ENCODE peak calls at places on chromosome 12, in six cellular contexts. X is mucosa of descending colon, E is lung, Z is heart right ventricle, G is pancreas, L is tibial artery. S is an unnamed sample. For H3K36me3, the result is how much of the 10 kb centered on the place peaks cover.

GRCh38 chr12:82413994-82414393 is 55.7 kb downstream of the METTL25 start:
- DNase-seq in X (no peak), E (no peak), Z (no peak), G (no peak), L (no peak), S (no peak)

GRCh38 chr12:120215357-120215735 is 14.4 kb upstream of the RPLP0 start:
- DNase-seq in X (no peak), E (no peak), Z (no peak), G (no peak), L (no peak), S (no peak)

GRCh38 chr12:115609356-115609755 is 668.1 kb downstream of the MED13L start:
- DNase-seq in X (no peak), E (no peak), Z (no peak), G (no peak), L (no peak), S (no peak)

GRCh38 chr12:98745578-98746391 is 100.7 kb downstream of the APAF1 start:
- DNase-seq in X (no peak), E (no peak), Z (no peak), G (no peak), L (no peak), S (no peak)

GRCh38 chr12:31018106-31018890 is 55.4 kb upstream of the DDX11 start:
- DNase-seq in X (no peak), E (no peak), Z (no peak), G (no peak), L (no peak), S (peak)

GRCh38 chr12:6426882-6427671 is 17.7 kb upstream of the CD27 start:
- DNase-seq in X (no peak), E (no peak), Z (no peak), G (no peak), L (no peak), S (peak)

GRCh38 chr12:64672925-64673409 is 62.7 kb downstream of the RASSF3 start:
- DNase-seq in X (peak), E (peak), Z (peak), G (peak), L (no peak), S (peak)

GRCh38 chr12:43969882-43970281 is 134.0 kb downstream of the TMEM117 start:
- DNase-seq in X (no peak), E (no peak), Z (no peak), G (no peak), L (no peak), S (no peak)

GRCh38 chr12:19206493-19207077 is 77.1 kb downstream of the PLEKHA5 start:
- DNase-seq in X (no peak), E (no peak), Z (no peak), G (no peak), L (no peak), S (no peak)

GRCh38 chr12:19572920-19573558 is 133.7 kb downstream of the AEBP2 start:
- DNase-seq in X (no peak), E (no peak), Z (no peak), G (no peak), L (no peak), S (no peak)

GRCh38 chr12:11703378-11703777 is 53.9 kb downstream of the ETV6 start:
- DNase-seq in X (no peak), E (no peak), Z (no peak), G (no peak), L (no peak), S (no peak)

GRCh38 chr12:105214670-105215375 is 21.2 kb downstream of the APPL2 start:
- DNase-seq in X (peak), E (no peak), Z (no peak), G (peak), L (no peak), S (peak)

GRCh38 chr12:89418228-89418910 is 66.1 kb upstream of the DUSP6 start:
- DNase-seq in X (no peak), E (no peak), Z (no peak), G (no peak), L (peak), S (no peak)

GRCh38 chr12:6394398-6394797 is 10.4 kb downstream of the LTBR start:
- DNase-seq in X (no peak), E (no peak), Z (no peak), G (no peak), L (no peak), S (no peak)

GRCh38 chr12:106073179-106073578 is 65.6 kb downstream of the NUAK1 start:
- DNase-seq in X (no peak), E (no peak), Z (no peak), G (no peak), L (no peak), S (no peak)

GRCh38 chr12:61290473-61290872 is 969.7 kb upstream of the USP15 start:
- DNase-seq in X (no peak), E (no peak), Z (no peak), G (no peak), L (no peak), S (no peak)

GRCh38 chr12:130154276-130154675 is 8.0 kb upstream of the FZD10 start:
- DNase-seq in X (no peak), E (no peak), Z (no peak), G (no peak), L (no peak), S (no peak)

DNA sequence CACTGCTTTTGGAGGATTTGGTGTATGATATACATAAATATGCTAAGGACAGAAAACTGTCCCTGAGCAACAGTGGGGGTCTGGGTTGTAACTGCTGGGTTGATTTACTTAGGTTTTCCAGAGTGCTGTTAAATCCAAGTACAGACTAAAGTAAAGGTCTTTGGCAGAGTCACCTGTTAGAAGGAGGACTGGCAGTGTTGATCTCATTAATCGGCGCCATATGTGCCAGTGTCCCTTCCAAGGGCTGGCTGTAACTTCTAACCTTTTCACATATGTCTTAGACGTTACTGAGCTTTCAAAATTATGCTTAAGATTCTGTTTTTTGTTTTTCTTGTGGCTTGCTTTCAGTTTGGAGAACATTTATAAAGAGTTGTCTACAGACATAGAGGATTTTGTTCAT is 5.1 kb downstream of the UNG start:
- DNase-seq in X (no peak), E (no peak), Z (no peak), G (no peak), L (no peak), S (no peak)
- H3K36me3 ChIP-seq in X (under half), E (under half), Z (under half), G (under half), L (under half), S (under half)

GRCh38 chr12:80559766-80560165 is 115.7 kb downstream of the PTPRQ start:
- DNase-seq in X (no peak), E (no peak), Z (no peak), G (no peak), L (no peak), S (no peak)
- H3K36me3 ChIP-seq in X (under half), E (under half), Z (under half), G (under half), L (under half), S (under half)

GRCh38 chr12:132024758-132025157 is 75.0 kb downstream of the EP400 start:
- DNase-seq in X (no peak), E (no peak), Z (no peak), G (no peak), L (no peak), S (no peak)
- H3K36me3 ChIP-seq in X (under half), E (half or more), Z (half or more), G (under half), L (half or more), S (under half)

GRCh38 chr12:51004504-51004903 is 21.7 kb downstream of the SLC11A2 start:
- DNase-seq in X (no peak), E (no peak), Z (no peak), G (no peak), L (no peak), S (no peak)
- H3K36me3 ChIP-seq in X (under half), E (under half), Z (under half), G (under half), L (under half), S (under half)

GRCh38 chr12:108573310-108573709 is 10.9 kb downstream of the ISCU start:
- DNase-seq in X (no peak), E (no peak), Z (no peak), G (no peak), L (no peak), S (no peak)
- H3K36me3 ChIP-seq in X (under half), E (under half), Z (under half), G (under half), L (under half), S (under half)

GRCh38 chr12:123807670-123808069 is 45.6 kb downstream of the DNAH10 start:
- DNase-seq in X (no peak), E (no peak), Z (no peak), G (no peak), L (no peak), S (no peak)
- H3K36me3 ChIP-seq in X (under half), E (under half), Z (under half), G (under half), L (under half), S (under half)

GRCh38 chr12:68824131-68824530 is 16.2 kb downstream of the MDM2 start:
- DNase-seq in X (no peak), E (no peak), Z (no peak), G (no peak), L (no peak), S (no peak)

GRCh38 chr12:68824597-68825250 is 16.7 kb downstream of the MDM2 start:
- DNase-seq in X (no peak), E (no peak), Z (no peak), G (no peak), L (no peak), S (no peak)

GRCh38 chr12:68825569-68826217 is 17.7 kb downstream of the MDM2 start:
- DNase-seq in X (no peak), E (no peak), Z (no peak), G (no peak), L (no peak), S (no peak)

GRCh38 chr12:68821357-68822188 is 13.6 kb downstream of the MDM2 start:
- DNase-seq in X (no peak), E (no peak), Z (no peak), G (no peak), L (no peak), S (no peak)

GRCh38 chr12:68823711-68824110 is 15.7 kb downstream of the MDM2 start:
- DNase-seq in X (no peak), E (no peak), Z (no peak), G (no peak), L (no peak), S (no peak)
- H3K36me3 ChIP-seq in X (under half), E (under half), Z (half or more), G (under half), L (half or more), S (under half)

DNA sequence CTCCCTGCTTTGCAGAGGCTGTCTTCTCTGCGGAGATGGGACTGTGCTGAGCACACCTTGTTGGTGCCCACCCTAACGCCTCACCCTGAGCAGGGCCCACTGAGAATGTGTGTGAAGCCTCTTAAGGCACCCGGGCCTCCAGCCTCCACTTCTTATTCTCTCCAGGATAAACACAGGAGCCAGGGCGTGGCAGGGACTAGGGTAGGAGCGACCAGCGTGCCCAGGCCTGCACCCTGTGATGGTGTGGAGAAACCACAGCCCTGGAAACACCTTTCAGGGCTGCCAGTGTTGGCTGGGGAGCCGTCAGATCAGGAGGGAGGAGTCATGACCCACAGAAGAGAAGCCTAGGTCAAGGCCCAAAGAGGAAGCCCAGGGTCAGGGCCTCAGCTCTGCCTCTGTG is 41.3 kb downstream of the VDR start:
- DNase-seq in X (no peak), E (no peak), Z (no peak), G (no peak), L (no peak), S (no peak)
- H3K36me3 ChIP-seq in X (under half), E (under half), Z (under half), G (under half), L (under half), S (under half)

GRCh38 chr12:113289361-113289760 is 45.5 kb downstream of the SLC8B1 start:
- DNase-seq in X (no peak), E (no peak), Z (no peak), G (no peak), L (no peak), S (no peak)

GRCh38 chr12:113292091-113292490 is 42.8 kb downstream of the SLC8B1 start:
- DNase-seq in X (no peak), E (no peak), Z (no peak), G (no peak), L (no peak), S (no peak)

GRCh38 chr12:113293100-113293499 is 41.8 kb downstream of the SLC8B1 start:
- DNase-seq in X (no peak), E (no peak), Z (no peak), G (no peak), L (no peak), S (no peak)

GRCh38 chr12:113291586-113291985 is 43.3 kb downstream of the SLC8B1 start:
- DNase-seq in X (no peak), E (no peak), Z (no peak), G (no peak), L (no peak), S (no peak)

GRCh38 chr12:113292547-113292946 is 42.4 kb downstream of the SLC8B1 start:
- DNase-seq in X (no peak), E (no peak), Z (no peak), G (no peak), L (no peak), S (no peak)
- H3K36me3 ChIP-seq in X (under half), E (half or more), Z (under half), G (under half), L (half or more), S (under half)